ENCODE peak calls at places on chromosomes 3 and 15, in eight cellular contexts. H is neural crest cell, W is nephron progenitor cell, U is bronchial epithelial cell, Y is DMS 273 treated with DMSO at 0.1 percent for 48 hours, C is fibroblast of the conjunctiva, Z is HFFc6, K is GM23248. X is an unnamed sample.

GRCh38 chr3:69671082-69671952 is 67.9 kb upstream of the MITF start:
- DNase-seq in H (peak; percentile 58), W (peak; percentile 26), U (peak; percentile 43), Y (no peak), C (peak; percentile 20), Z (peak; percentile 28), K (peak; percentile 61), X (no peak)

GRCh38 chr3:191239439-191240035 is 40.5 kb downstream of the OSTN start:
- DNase-seq in H (no peak), W (no peak), U (peak; percentile 22), Y (no peak), C (no peak), Z (no peak), K (no peak), X (no peak)

GRCh38 chr3:16520636-16521579 is 7.4 kb upstream of the RFTN1 start:
- DNase-seq in H (no peak), W (no peak), U (no peak), Y (no peak), C (no peak), Z (no peak), K (no peak), X (no peak)

GRCh38 chr3:171121801-171122200 is 95.3 kb upstream of the SLC2A2 start:
- DNase-seq in H (no peak), W (no peak), U (no peak), Y (no peak), C (no peak), Z (no peak), K (no peak), X (no peak)

GRCh38 chr3:101676765-101677435 is at the start of gene ZBTB11:
- DNase-seq in H (peak; percentile 99), W (peak; percentile 100), U (peak; percentile 99), Y (no peak), C (peak; percentile 100), Z (peak; percentile 100), K (peak; percentile 99), X (peak; percentile 100)

GRCh38 chr3:122572940-122573412 is 4.5 kb upstream of the PARP15 start:
- DNase-seq in H (no peak), W (no peak), U (peak; percentile 79), Y (no peak), C (peak; percentile 27), Z (no peak), K (peak; percentile 28), X (no peak)

GRCh38 chr15:71634820-71635219 is 175.5 kb upstream of the NR2E3 start:
- DNase-seq in H (no peak), W (no peak), U (no peak), Y (no peak), C (no peak), Z (peak; percentile 8), K (no peak), X (no peak)

GRCh38 chr15:99409097-99409473 is 156.7 kb upstream of the MEF2A start:
- DNase-seq in H (no peak), W (no peak), U (peak; percentile 63), Y (no peak), C (peak; percentile 33), Z (peak; percentile 21), K (peak; percentile 73), X (no peak)

GRCh38 chr3:16370872-16371740 is 106.1 kb downstream of the OXNAD1 start:
- DNase-seq in H (no peak), W (no peak), U (peak; percentile 25), Y (no peak), C (no peak), Z (no peak), K (no peak), X (no peak)

GRCh38 chr15:58043192-58043903 is 22.2 kb downstream of the ALDH1A2 start:
- DNase-seq in H (peak; percentile 31), W (peak; percentile 43), U (peak; percentile 42), Y (peak; percentile 9), C (no peak), Z (peak; percentile 16), K (peak; percentile 65), X (no peak)

GRCh38 chr3:13111874-13112520 is 38.8 kb upstream of the IQSEC1 start:
- DNase-seq in H (no peak), W (no peak), U (no peak), Y (no peak), C (no peak), Z (no peak), K (no peak), X (no peak)

GRCh38 chr3:50436063-50436674 is 67.3 kb downstream of the CACNA2D2 start:
- DNase-seq in H (peak; percentile 74), W (peak; percentile 88), U (peak; percentile 27), Y (no peak), C (no peak), Z (peak; percentile 11), K (peak; percentile 57), X (peak; percentile 77)

GRCh38 chr3:97291901-97292300 is 472.7 kb upstream of the ARL6 start:
- DNase-seq in H (no peak), W (no peak), U (no peak), Y (no peak), C (no peak), Z (no peak), K (no peak), X (no peak)

GRCh38 chr3:171838218-171838720 is 4.9 kb upstream of the TMEM212 start:
- DNase-seq in H (peak; percentile 26), W (peak; percentile 31), U (no peak), Y (no peak), C (peak; percentile 67), Z (peak; percentile 73), K (peak; percentile 82), X (no peak)

GRCh38 chr3:187044871-187045552 is 94.3 kb downstream of the RPL39L start:
- DNase-seq in H (no peak), W (no peak), U (peak; percentile 12), Y (no peak), C (no peak), Z (no peak), K (no peak), X (no peak)

GRCh38 chr15:88651971-88652370 is 13.2 kb downstream of the ISG20 start:
- DNase-seq in H (no peak), W (no peak), U (no peak), Y (no peak), C (no peak), Z (no peak), K (no peak), X (peak; percentile 38)

GRCh38 chr15:67824900-67825879 is at the start of gene SKOR1:
- DNase-seq in H (no peak), W (peak; percentile 76), U (no peak), Y (no peak), C (no peak), Z (no peak), K (peak; percentile 70), X (no peak)